ENCODE peak calls at places on chromosome 12, in eight cellular contexts. One of them, this sample, is unnamed.

GRCh38 chr12:26179829-26180228 is 15.5 kb upstream of the SSPN start:
- DNase-seq in stimulated activated CD4-positive, alpha-beta T cell treated with anti-CD3 and anti-CD28 coated beads, Interleukin-1b, Interleukin-23, amount 100 ng/mL, for 1 hour: no peak
- DNase-seq in choroid plexus epithelial cell: no peak
- DNase-seq in T-helper 9 cell: no peak
- DNase-seq in GM12891: no peak
- DNase-seq in T follicular helper cell: no peak
- DNase-seq in GM04504: no peak
- DNase-seq in T-cell: no peak
- DNase-seq in this sample: no peak

GRCh38 chr12:27331299-27331926 is 1.2 kb upstream of the BMAL2 start:
- DNase-seq in stimulated activated CD4-positive, alpha-beta T cell treated with anti-CD3 and anti-CD28 coated beads, Interleukin-1b, Interleukin-23, amount 100 ng/mL, for 1 hour: no peak
- DNase-seq in choroid plexus epithelial cell: peak; percentile 96
- DNase-seq in T-helper 9 cell: no peak
- DNase-seq in GM12891: no peak
- DNase-seq in T follicular helper cell: no peak
- DNase-seq in GM04504: peak; percentile 73
- DNase-seq in T-cell: no peak
- DNase-seq in this sample: peak; percentile 92

GRCh38 chr12:132327351-132328171 is 1.8 kb downstream of the GALNT9 start:
- DNase-seq in stimulated activated CD4-positive, alpha-beta T cell treated with anti-CD3 and anti-CD28 coated beads, Interleukin-1b, Interleukin-23, amount 100 ng/mL, for 1 hour: no peak
- DNase-seq in choroid plexus epithelial cell: peak; percentile 92
- DNase-seq in T-helper 9 cell: no peak
- DNase-seq in GM12891: no peak
- DNase-seq in T follicular helper cell: no peak
- DNase-seq in GM04504: peak; percentile 65
- DNase-seq in T-cell: no peak
- DNase-seq in this sample: peak; percentile 19

GRCh38 chr12:103758310-103759089 is 82.5 kb downstream of the NT5DC3 start:
- DNase-seq in stimulated activated CD4-positive, alpha-beta T cell treated with anti-CD3 and anti-CD28 coated beads, Interleukin-1b, Interleukin-23, amount 100 ng/mL, for 1 hour: no peak
- DNase-seq in choroid plexus epithelial cell: no peak
- DNase-seq in T-helper 9 cell: no peak
- DNase-seq in GM12891: no peak
- DNase-seq in T follicular helper cell: no peak
- DNase-seq in GM04504: no peak
- DNase-seq in T-cell: no peak
- DNase-seq in this sample: no peak

GRCh38 chr12:94952325-94952724 is 51.2 kb downstream of the NDUFA12 start:
- DNase-seq in stimulated activated CD4-positive, alpha-beta T cell treated with anti-CD3 and anti-CD28 coated beads, Interleukin-1b, Interleukin-23, amount 100 ng/mL, for 1 hour: no peak
- DNase-seq in choroid plexus epithelial cell: no peak
- DNase-seq in T-helper 9 cell: no peak
- DNase-seq in GM12891: no peak
- DNase-seq in T follicular helper cell: no peak
- DNase-seq in GM04504: no peak
- DNase-seq in T-cell: no peak
- DNase-seq in this sample: no peak

GRCh38 chr12:123431951-123432886 is 4.3 kb downstream of the RILPL2 start:
- DNase-seq in stimulated activated CD4-positive, alpha-beta T cell treated with anti-CD3 and anti-CD28 coated beads, Interleukin-1b, Interleukin-23, amount 100 ng/mL, for 1 hour: no peak
- DNase-seq in choroid plexus epithelial cell: no peak
- DNase-seq in T-helper 9 cell: peak; percentile 25
- DNase-seq in GM12891: no peak
- DNase-seq in T follicular helper cell: peak; percentile 17
- DNase-seq in GM04504: no peak
- DNase-seq in T-cell: no peak
- DNase-seq in this sample: peak; percentile 44

GRCh38 chr12:33703221-33703620 is 263.6 kb upstream of the SYT10 start:
- DNase-seq in stimulated activated CD4-positive, alpha-beta T cell treated with anti-CD3 and anti-CD28 coated beads, Interleukin-1b, Interleukin-23, amount 100 ng/mL, for 1 hour: no peak
- DNase-seq in choroid plexus epithelial cell: no peak
- DNase-seq in T-helper 9 cell: no peak
- DNase-seq in GM12891: no peak
- DNase-seq in T follicular helper cell: no peak
- DNase-seq in GM04504: no peak
- DNase-seq in T-cell: no peak
- DNase-seq in this sample: no peak

GRCh38 chr12:62308201-62308600 is 48.0 kb downstream of the USP15 start:
- DNase-seq in stimulated activated CD4-positive, alpha-beta T cell treated with anti-CD3 and anti-CD28 coated beads, Interleukin-1b, Interleukin-23, amount 100 ng/mL, for 1 hour: no peak
- DNase-seq in choroid plexus epithelial cell: no peak
- DNase-seq in T-helper 9 cell: no peak
- DNase-seq in GM12891: no peak
- DNase-seq in T follicular helper cell: no peak
- DNase-seq in GM04504: no peak
- DNase-seq in T-cell: no peak
- DNase-seq in this sample: no peak

GRCh38 chr12:74170645-74171477 is 366.8 kb upstream of the ATXN7L3B start:
- DNase-seq in stimulated activated CD4-positive, alpha-beta T cell treated with anti-CD3 and anti-CD28 coated beads, Interleukin-1b, Interleukin-23, amount 100 ng/mL, for 1 hour: no peak
- DNase-seq in choroid plexus epithelial cell: no peak
- DNase-seq in T-helper 9 cell: no peak
- DNase-seq in GM12891: no peak
- DNase-seq in T follicular helper cell: no peak
- DNase-seq in GM04504: no peak
- DNase-seq in T-cell: no peak
- DNase-seq in this sample: no peak

GRCh38 chr12:100573168-100573498 is 351 bp upstream of the GAS2L3 start:
- DNase-seq in stimulated activated CD4-positive, alpha-beta T cell treated with anti-CD3 and anti-CD28 coated beads, Interleukin-1b, Interleukin-23, amount 100 ng/mL, for 1 hour: no peak
- DNase-seq in choroid plexus epithelial cell: no peak
- DNase-seq in T-helper 9 cell: no peak
- DNase-seq in GM12891: no peak
- DNase-seq in T follicular helper cell: no peak
- DNase-seq in GM04504: no peak
- DNase-seq in T-cell: no peak
- DNase-seq in this sample: no peak

GRCh38 chr12:125079943-125080645 is 14.9 kb downstream of the AACS start:
- DNase-seq in stimulated activated CD4-positive, alpha-beta T cell treated with anti-CD3 and anti-CD28 coated beads, Interleukin-1b, Interleukin-23, amount 100 ng/mL, for 1 hour: no peak
- DNase-seq in choroid plexus epithelial cell: peak; percentile 71
- DNase-seq in T-helper 9 cell: no peak
- DNase-seq in GM12891: no peak
- DNase-seq in T follicular helper cell: no peak
- DNase-seq in GM04504: no peak
- DNase-seq in T-cell: no peak
- DNase-seq in this sample: no peak

GRCh38 chr12:131604859-131605258 is 106.0 kb upstream of the SFSWAP start:
- DNase-seq in stimulated activated CD4-positive, alpha-beta T cell treated with anti-CD3 and anti-CD28 coated beads, Interleukin-1b, Interleukin-23, amount 100 ng/mL, for 1 hour: no peak
- DNase-seq in choroid plexus epithelial cell: no peak
- DNase-seq in T-helper 9 cell: no peak
- DNase-seq in GM12891: no peak
- DNase-seq in T follicular helper cell: no peak
- DNase-seq in GM04504: no peak
- DNase-seq in T-cell: no peak
- DNase-seq in this sample: no peak

GRCh38 chr12:107130830-107131760 is 37.7 kb upstream of the CRY1 start:
- DNase-seq in stimulated activated CD4-positive, alpha-beta T cell treated with anti-CD3 and anti-CD28 coated beads, Interleukin-1b, Interleukin-23, amount 100 ng/mL, for 1 hour: no peak
- DNase-seq in choroid plexus epithelial cell: no peak
- DNase-seq in T-helper 9 cell: no peak
- DNase-seq in GM12891: no peak
- DNase-seq in T follicular helper cell: no peak
- DNase-seq in GM04504: no peak
- DNase-seq in T-cell: no peak
- DNase-seq in this sample: no peak

GRCh38 chr12:8038659-8039114 is 6.2 kb downstream of the FOXJ2 start:
- DNase-seq in stimulated activated CD4-positive, alpha-beta T cell treated with anti-CD3 and anti-CD28 coated beads, Interleukin-1b, Interleukin-23, amount 100 ng/mL, for 1 hour: no peak
- DNase-seq in choroid plexus epithelial cell: peak; percentile 75
- DNase-seq in T-helper 9 cell: peak; percentile 9
- DNase-seq in GM12891: no peak
- DNase-seq in T follicular helper cell: no peak
- DNase-seq in GM04504: peak; percentile 40
- DNase-seq in T-cell: no peak
- DNase-seq in this sample: peak; percentile 53

GRCh38 chr12:7161327-7161726 is 28.2 kb upstream of the PEX5 start:
- DNase-seq in stimulated activated CD4-positive, alpha-beta T cell treated with anti-CD3 and anti-CD28 coated beads, Interleukin-1b, Interleukin-23, amount 100 ng/mL, for 1 hour: no peak
- DNase-seq in choroid plexus epithelial cell: no peak
- DNase-seq in T-helper 9 cell: no peak
- DNase-seq in GM12891: no peak
- DNase-seq in T follicular helper cell: no peak
- DNase-seq in GM04504: no peak
- DNase-seq in T-cell: no peak
- DNase-seq in this sample: no peak

GRCh38 chr12:123571343-123571813 is 13.0 kb upstream of the TMED2 start:
- DNase-seq in stimulated activated CD4-positive, alpha-beta T cell treated with anti-CD3 and anti-CD28 coated beads, Interleukin-1b, Interleukin-23, amount 100 ng/mL, for 1 hour: no peak
- DNase-seq in choroid plexus epithelial cell: peak; percentile 93
- DNase-seq in T-helper 9 cell: no peak
- DNase-seq in GM12891: no peak
- DNase-seq in T follicular helper cell: no peak
- DNase-seq in GM04504: peak; percentile 63
- DNase-seq in T-cell: no peak
- DNase-seq in this sample: no peak

GRCh38 chr12:52148541-52149181 is 43.2 kb downstream of the KRT80 start:
- DNase-seq in stimulated activated CD4-positive, alpha-beta T cell treated with anti-CD3 and anti-CD28 coated beads, Interleukin-1b, Interleukin-23, amount 100 ng/mL, for 1 hour: no peak
- DNase-seq in choroid plexus epithelial cell: no peak
- DNase-seq in T-helper 9 cell: no peak
- DNase-seq in GM12891: no peak
- DNase-seq in T follicular helper cell: no peak
- DNase-seq in GM04504: no peak
- DNase-seq in T-cell: no peak
- DNase-seq in this sample: peak; percentile 88

GRCh38 chr12:77535734-77536133 is 295.0 kb upstream of the NAV3 start:
- DNase-seq in stimulated activated CD4-positive, alpha-beta T cell treated with anti-CD3 and anti-CD28 coated beads, Interleukin-1b, Interleukin-23, amount 100 ng/mL, for 1 hour: no peak
- DNase-seq in choroid plexus epithelial cell: no peak
- DNase-seq in T-helper 9 cell: no peak
- DNase-seq in GM12891: no peak
- DNase-seq in T follicular helper cell: no peak
- DNase-seq in GM04504: no peak
- DNase-seq in T-cell: no peak
- DNase-seq in this sample: no peak

GRCh38 chr12:115335048-115335447 is 651.1 kb upstream of the TBX3 start:
- DNase-seq in stimulated activated CD4-positive, alpha-beta T cell treated with anti-CD3 and anti-CD28 coated beads, Interleukin-1b, Interleukin-23, amount 100 ng/mL, for 1 hour: no peak
- DNase-seq in choroid plexus epithelial cell: no peak
- DNase-seq in T-helper 9 cell: no peak
- DNase-seq in GM12891: no peak
- DNase-seq in T follicular helper cell: no peak
- DNase-seq in GM04504: no peak
- DNase-seq in T-cell: no peak
- DNase-seq in this sample: no peak

GRCh38 chr12:25583545-25583944 is 30.5 kb upstream of the LMNTD1 start:
- DNase-seq in stimulated activated CD4-positive, alpha-beta T cell treated with anti-CD3 and anti-CD28 coated beads, Interleukin-1b, Interleukin-23, amount 100 ng/mL, for 1 hour: no peak
- DNase-seq in choroid plexus epithelial cell: peak; percentile 78
- DNase-seq in T-helper 9 cell: no peak
- DNase-seq in GM12891: no peak
- DNase-seq in T follicular helper cell: no peak
- DNase-seq in GM04504: no peak
- DNase-seq in T-cell: no peak
- DNase-seq in this sample: no peak

GRCh38 chr12:1916396-1917171 is 1.9 kb downstream of the CACNA2D4 start:
- DNase-seq in stimulated activated CD4-positive, alpha-beta T cell treated with anti-CD3 and anti-CD28 coated beads, Interleukin-1b, Interleukin-23, amount 100 ng/mL, for 1 hour: no peak
- DNase-seq in choroid plexus epithelial cell: peak; percentile 30
- DNase-seq in T-helper 9 cell: no peak
- DNase-seq in GM12891: no peak
- DNase-seq in T follicular helper cell: no peak
- DNase-seq in GM04504: no peak
- DNase-seq in T-cell: no peak
- DNase-seq in this sample: no peak

GRCh38 chr12:79083181-79083580 is 218.6 kb downstream of the SYT1 start:
- DNase-seq in stimulated activated CD4-positive, alpha-beta T cell treated with anti-CD3 and anti-CD28 coated beads, Interleukin-1b, Interleukin-23, amount 100 ng/mL, for 1 hour: no peak
- DNase-seq in choroid plexus epithelial cell: peak; percentile 5
- DNase-seq in T-helper 9 cell: no peak
- DNase-seq in GM12891: no peak
- DNase-seq in T follicular helper cell: no peak
- DNase-seq in GM04504: no peak
- DNase-seq in T-cell: no peak
- DNase-seq in this sample: peak; percentile 19

GRCh38 chr12:50201987-50202521 is 34.9 kb upstream of the CERS5 start:
- DNase-seq in stimulated activated CD4-positive, alpha-beta T cell treated with anti-CD3 and anti-CD28 coated beads, Interleukin-1b, Interleukin-23, amount 100 ng/mL, for 1 hour: no peak
- DNase-seq in choroid plexus epithelial cell: peak; percentile 97
- DNase-seq in T-helper 9 cell: no peak
- DNase-seq in GM12891: no peak
- DNase-seq in T follicular helper cell: no peak
- DNase-seq in GM04504: peak; percentile 71
- DNase-seq in T-cell: no peak
- DNase-seq in this sample: peak; percentile 75

GRCh38 chr12:66107451-66107915 is 23.1 kb downstream of the LLPH start:
- DNase-seq in stimulated activated CD4-positive, alpha-beta T cell treated with anti-CD3 and anti-CD28 coated beads, Interleukin-1b, Interleukin-23, amount 100 ng/mL, for 1 hour: peak; percentile 9
- DNase-seq in choroid plexus epithelial cell: peak; percentile 95
- DNase-seq in T-helper 9 cell: peak; percentile 23
- DNase-seq in GM12891: no peak
- DNase-seq in T follicular helper cell: peak; percentile 24
- DNase-seq in GM04504: peak; percentile 84
- DNase-seq in T-cell: peak; percentile 5
- DNase-seq in this sample: peak; percentile 92

GRCh38 chr12:8697120-8697475 is 693 bp upstream of the RIMKLB start:
- DNase-seq in stimulated activated CD4-positive, alpha-beta T cell treated with anti-CD3 and anti-CD28 coated beads, Interleukin-1b, Interleukin-23, amount 100 ng/mL, for 1 hour: no peak
- DNase-seq in choroid plexus epithelial cell: peak; percentile 62
- DNase-seq in T-helper 9 cell: no peak
- DNase-seq in GM12891: no peak
- DNase-seq in T follicular helper cell: peak; percentile 1
- DNase-seq in GM04504: no peak
- DNase-seq in T-cell: no peak
- DNase-seq in this sample: no peak

GRCh38 chr12:20269352-20270067 is 98.8 kb upstream of the PDE3A start:
- DNase-seq in stimulated activated CD4-positive, alpha-beta T cell treated with anti-CD3 and anti-CD28 coated beads, Interleukin-1b, Interleukin-23, amount 100 ng/mL, for 1 hour: no peak
- DNase-seq in choroid plexus epithelial cell: no peak
- DNase-seq in T-helper 9 cell: no peak
- DNase-seq in GM12891: no peak
- DNase-seq in T follicular helper cell: no peak
- DNase-seq in GM04504: no peak
- DNase-seq in T-cell: no peak
- DNase-seq in this sample: no peak

GRCh38 chr12:115213538-115213961 is 529.6 kb upstream of the TBX3 start:
- DNase-seq in stimulated activated CD4-positive, alpha-beta T cell treated with anti-CD3 and anti-CD28 coated beads, Interleukin-1b, Interleukin-23, amount 100 ng/mL, for 1 hour: no peak
- DNase-seq in choroid plexus epithelial cell: no peak
- DNase-seq in T-helper 9 cell: no peak
- DNase-seq in GM12891: no peak
- DNase-seq in T follicular helper cell: no peak
- DNase-seq in GM04504: no peak
- DNase-seq in T-cell: no peak
- DNase-seq in this sample: no peak

GRCh38 chr12:103944964-103945363 is 14.8 kb downstream of the HSP90B1 start:
- DNase-seq in stimulated activated CD4-positive, alpha-beta T cell treated with anti-CD3 and anti-CD28 coated beads, Interleukin-1b, Interleukin-23, amount 100 ng/mL, for 1 hour: no peak
- DNase-seq in choroid plexus epithelial cell: no peak
- DNase-seq in T-helper 9 cell: no peak
- DNase-seq in GM12891: no peak
- DNase-seq in T follicular helper cell: no peak
- DNase-seq in GM04504: no peak
- DNase-seq in T-cell: no peak
- DNase-seq in this sample: no peak

GRCh38 chr12:96136129-96136528 is 58.0 kb upstream of the ELK3 start:
- DNase-seq in stimulated activated CD4-positive, alpha-beta T cell treated with anti-CD3 and anti-CD28 coated beads, Interleukin-1b, Interleukin-23, amount 100 ng/mL, for 1 hour: no peak
- DNase-seq in choroid plexus epithelial cell: peak; percentile 77
- DNase-seq in T-helper 9 cell: no peak
- DNase-seq in GM12891: no peak
- DNase-seq in T follicular helper cell: no peak
- DNase-seq in GM04504: peak; percentile 38
- DNase-seq in T-cell: no peak
- DNase-seq in this sample: no peak

GRCh38 chr12:129901256-129901655 is 2.6 kb downstream of the TMEM132D start:
- DNase-seq in stimulated activated CD4-positive, alpha-beta T cell treated with anti-CD3 and anti-CD28 coated beads, Interleukin-1b, Interleukin-23, amount 100 ng/mL, for 1 hour: no peak
- DNase-seq in choroid plexus epithelial cell: peak; percentile 43
- DNase-seq in T-helper 9 cell: no peak
- DNase-seq in GM12891: no peak
- DNase-seq in T follicular helper cell: no peak
- DNase-seq in GM04504: no peak
- DNase-seq in T-cell: no peak
- DNase-seq in this sample: peak; percentile 18

GRCh38 chr12:70590051-70590450 is 47.2 kb downstream of the PTPRB start:
- DNase-seq in stimulated activated CD4-positive, alpha-beta T cell treated with anti-CD3 and anti-CD28 coated beads, Interleukin-1b, Interleukin-23, amount 100 ng/mL, for 1 hour: peak; percentile 3
- DNase-seq in choroid plexus epithelial cell: peak; percentile 92
- DNase-seq in T-helper 9 cell: peak; percentile 31
- DNase-seq in GM12891: peak; percentile 22
- DNase-seq in T follicular helper cell: peak; percentile 24
- DNase-seq in GM04504: peak; percentile 42
- DNase-seq in T-cell: peak; percentile 10
- DNase-seq in this sample: peak; percentile 62

GRCh38 chr12:57771271-57771872 is 533 bp downstream of the METTL1 start:
- DNase-seq in stimulated activated CD4-positive, alpha-beta T cell treated with anti-CD3 and anti-CD28 coated beads, Interleukin-1b, Interleukin-23, amount 100 ng/mL, for 1 hour: peak; percentile 34
- DNase-seq in choroid plexus epithelial cell: peak; percentile 91
- DNase-seq in T-helper 9 cell: peak; percentile 76
- DNase-seq in GM12891: peak; percentile 82
- DNase-seq in T follicular helper cell: peak; percentile 73
- DNase-seq in GM04504: peak; percentile 76
- DNase-seq in T-cell: peak; percentile 58
- DNase-seq in this sample: no peak

GRCh38 chr12:18811268-18811667 is 73.3 kb downstream of the CAPZA3 start:
- DNase-seq in stimulated activated CD4-positive, alpha-beta T cell treated with anti-CD3 and anti-CD28 coated beads, Interleukin-1b, Interleukin-23, amount 100 ng/mL, for 1 hour: no peak
- DNase-seq in choroid plexus epithelial cell: peak; percentile 23
- DNase-seq in T-helper 9 cell: no peak
- DNase-seq in GM12891: no peak
- DNase-seq in T follicular helper cell: no peak
- DNase-seq in GM04504: no peak
- DNase-seq in T-cell: no peak
- DNase-seq in this sample: no peak

GRCh38 chr12:4975574-4975973 is 65.9 kb downstream of the KCNA1 start:
- DNase-seq in stimulated activated CD4-positive, alpha-beta T cell treated with anti-CD3 and anti-CD28 coated beads, Interleukin-1b, Interleukin-23, amount 100 ng/mL, for 1 hour: no peak
- DNase-seq in choroid plexus epithelial cell: no peak
- DNase-seq in T-helper 9 cell: no peak
- DNase-seq in GM12891: no peak
- DNase-seq in T follicular helper cell: no peak
- DNase-seq in GM04504: no peak
- DNase-seq in T-cell: no peak
- DNase-seq in this sample: no peak

This sample was measured in Caki2.